ENCODE peak calls at places on chromosomes 6 and 20, in five cellular contexts. V is upper lobe of right lung; Y is AG10803; I is psoas muscle; R is CD8-positive, alpha-beta T cell. C is an unnamed sample.

GRCh38 chr20:5168582-5169396 is 42.0 kb downstream of the CDS2 start:
- DNase-seq in V (no peak), Y (no peak), I (peak), R (no peak), C (no peak)

GRCh38 chr6:73606428-73606827 is 47.4 kb downstream of the SLC17A5 start:
- DNase-seq in V (no peak), Y (no peak), I (no peak), R (no peak), C (no peak)

GRCh38 chr6:170441316-170441715 is 111.8 kb downstream of the PSMB1 start:
- DNase-seq in V (no peak), Y (no peak), I (no peak), R (no peak), C (no peak)

GRCh38 chr6:170096803-170097504 is 193.9 kb downstream of the DLL1 start:
- DNase-seq in V (peak), Y (no peak), I (no peak), R (peak), C (peak)

GRCh38 chr20:63145156-63145555 is 70.8 kb downstream of the YTHDF1 start:
- DNase-seq in V (no peak), Y (no peak), I (no peak), R (no peak), C (peak)

GRCh38 chr6:41372526-41373366 is 37.3 kb downstream of the NCR2 start:
- DNase-seq in V (no peak), Y (no peak), I (no peak), R (no peak), C (no peak)

GRCh38 chr6:124770131-124770530 is 192.1 kb upstream of the RNF217 start:
- DNase-seq in V (no peak), Y (no peak), I (no peak), R (no peak), C (no peak)

GRCh38 chr6:30740993-30741784 is 1.3 kb downstream of the FLOT1 start:
- DNase-seq in V (no peak), Y (no peak), I (no peak), R (no peak), C (no peak)

GRCh38 chr6:136014454-136015421 is 163.2 kb downstream of the PDE7B start:
- DNase-seq in V (no peak), Y (peak), I (no peak), R (no peak), C (no peak)

GRCh38 chr20:19624221-19624620 is 133.8 kb upstream of the RIN2 start:
- DNase-seq in V (no peak), Y (no peak), I (no peak), R (no peak), C (no peak)

GRCh38 chr6:108622601-108623335 is 62.1 kb downstream of the FOXO3 start:
- DNase-seq in V (no peak), Y (peak), I (peak), R (no peak), C (no peak)

GRCh38 chr6:33192105-33192646 is at the start of gene COL11A2:
- DNase-seq in V (no peak), Y (no peak), I (no peak), R (no peak), C (no peak)

GRCh38 chr20:33945391-33946079 is 48.2 kb upstream of the RALY start:
- DNase-seq in V (no peak), Y (peak), I (no peak), R (no peak), C (no peak)

GRCh38 chr20:23022849-23023248 is 12.3 kb upstream of the SSTR4 start:
- DNase-seq in V (no peak), Y (no peak), I (no peak), R (no peak), C (no peak)

DNA sequence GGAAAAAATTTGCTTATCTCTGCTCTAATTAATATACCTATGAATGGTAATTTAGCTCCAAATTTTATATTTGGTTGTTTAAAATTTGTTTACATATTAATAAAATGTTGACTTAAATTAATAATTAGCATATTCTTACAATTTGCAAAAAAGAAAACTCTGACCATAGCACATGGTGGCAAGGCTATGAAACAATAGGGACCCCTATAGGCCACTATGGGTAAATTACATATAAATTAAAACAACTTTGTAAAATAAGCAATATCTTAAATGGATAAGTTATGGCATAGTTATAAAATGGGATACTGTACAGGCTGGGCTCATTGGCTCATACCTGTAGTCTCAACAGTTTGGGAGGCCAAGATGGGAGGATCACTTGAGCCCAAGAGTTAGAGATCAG is 76.0 kb downstream of the MKKS start:
- DNase-seq in V (no peak), Y (no peak), I (no peak), R (no peak), C (no peak)
- TF ChIP-seq CTCF in V (peak), Y (peak), I (peak), R (no peak), C (peak)

GRCh38 chr6:42885702-42886101 is 6.3 kb downstream of the RPL7L1 start:
- DNase-seq in V (no peak), Y (no peak), I (no peak), R (no peak), C (no peak)
- TF ChIP-seq CTCF in V (no peak), Y (no peak), I (no peak), R (no peak), C (no peak)

GRCh38 chr6:110693296-110693695 is 122.0 kb downstream of the CDK19 start:
- DNase-seq in V (no peak), Y (no peak), I (no peak), R (no peak), C (no peak)
- TF ChIP-seq CTCF in V (no peak), Y (no peak), I (no peak), R (no peak), C (no peak)

DNA sequence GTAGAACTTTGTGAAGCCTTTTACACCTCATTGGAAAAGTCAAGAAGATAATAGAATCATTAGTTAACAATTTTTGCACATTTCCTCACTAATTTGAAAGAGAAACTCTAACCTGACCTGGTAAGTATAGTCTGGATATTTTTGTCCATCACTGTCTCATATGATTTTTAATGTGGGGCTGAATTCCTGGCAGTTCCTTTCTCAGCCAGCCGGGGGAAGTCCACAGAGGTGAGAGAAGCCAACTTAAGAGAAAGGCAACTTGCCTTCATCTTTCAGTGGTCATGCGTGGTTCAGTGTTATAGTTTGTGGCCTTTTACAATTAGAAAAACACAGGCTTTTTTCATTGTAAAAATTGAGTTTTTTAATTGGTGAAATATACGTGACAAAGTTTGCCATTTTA is 80.6 kb downstream of the CDYL start:
- DNase-seq in V (no peak), Y (no peak), I (no peak), R (no peak), C (no peak)
- TF ChIP-seq CTCF in V (no peak), Y (no peak), I (no peak), R (no peak), C (peak)

GRCh38 chr20:47993817-47994216 is 208.5 kb upstream of the SULF2 start:
- DNase-seq in V (no peak), Y (no peak), I (no peak), R (no peak), C (no peak)
- TF ChIP-seq CTCF in V (no peak), Y (no peak), I (no peak), R (no peak), C (no peak)

GRCh38 chr6:32096394-32097258 is 12.5 kb downstream of the TNXB start:
- DNase-seq in V (no peak), Y (no peak), I (no peak), R (no peak), C (no peak)
- TF ChIP-seq CTCF in V (peak), Y (no peak), I (no peak), R (no peak), C (no peak)

DNA sequence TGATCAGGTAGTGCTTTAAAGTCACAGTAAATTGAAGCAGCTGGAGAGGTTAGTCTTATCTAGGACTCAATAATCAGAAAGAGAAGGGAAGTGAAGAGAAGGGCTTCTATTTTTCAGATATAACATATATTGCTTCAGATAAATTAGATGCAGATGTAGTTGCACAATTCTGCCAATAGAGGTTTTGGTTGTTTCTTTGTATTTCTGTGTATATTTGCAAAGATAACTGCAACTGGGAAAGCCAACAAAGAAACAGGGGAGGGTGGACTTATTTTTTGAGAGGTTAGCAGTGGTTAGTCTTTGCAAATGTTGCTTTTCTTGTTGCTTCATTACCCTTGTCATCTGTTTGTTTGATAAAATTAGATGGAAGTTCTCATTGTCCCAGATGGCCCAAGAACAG is 106.6 kb downstream of the ADGRG6 start:
- DNase-seq in V (no peak), Y (peak), I (no peak), R (no peak), C (no peak)
- TF ChIP-seq CTCF in V (no peak), Y (peak), I (no peak), R (no peak), C (peak)

GRCh38 chr6:35729349-35729678 is 7.5 kb upstream of the ARMC12 start:
- DNase-seq in V (no peak), Y (no peak), I (no peak), R (no peak), C (no peak)
- TF ChIP-seq CTCF in V (no peak), Y (no peak), I (no peak), R (no peak), C (no peak)

C was measured in chondrocyte.